ENCODE peak calls at places on chromosomes 1 and 21, in seven cellular contexts. T is fibroblast of lung, W is IMR-90, O is neuronal stem cell, P is OCI-LY7, A is mesenchymal stem cell, I is HCT116. Z is an unnamed sample.
A peak's percentile ranks its signal among the peaks of the same experiment; 100 is the strongest.

GRCh38 chr1:188463919-188464318 is 1635.2 kb downstream of the PLA2G4A start:
- DNase-seq in T (no peak), W (peak; percentile 23), O (no peak), P (no peak), A (no peak), I (no peak), Z (no peak)

GRCh38 chr1:16375521-16376359 is 8.7 kb downstream of the SZRD1 start:
- DNase-seq in T (peak; percentile 82), W (peak; percentile 78), O (no peak), P (no peak), A (peak; percentile 82), I (no peak), Z (no peak)

GRCh38 chr1:197577580-197577979 is 197.7 kb downstream of the DENND1B start:
- DNase-seq in T (peak; percentile 61), W (peak; percentile 70), O (no peak), P (no peak), A (no peak), I (no peak), Z (no peak)

GRCh38 chr1:89603651-89604413 is 29.1 kb upstream of the LRRC8C start:
- DNase-seq in T (peak; percentile 69), W (peak; percentile 62), O (no peak), P (no peak), A (no peak), I (no peak), Z (no peak)

GRCh38 chr1:96782861-96783260 is 61.3 kb downstream of the PTBP2 start:
- DNase-seq in T (peak; percentile 53), W (peak; percentile 52), O (no peak), P (no peak), A (no peak), I (no peak), Z (no peak)

GRCh38 chr1:17348593-17349234 is 23.3 kb upstream of the PADI6 start:
- DNase-seq in T (no peak), W (no peak), O (no peak), P (peak; percentile 9), A (no peak), I (no peak), Z (peak; percentile 34)

GRCh38 chr1:37755290-37755689 is 9.6 kb downstream of the EPHA10 start:
- DNase-seq in T (no peak), W (no peak), O (no peak), P (no peak), A (no peak), I (peak; percentile 6), Z (no peak)

GRCh38 chr1:156670791-156671190 is 6.4 kb downstream of the NES start:
- DNase-seq in T (no peak), W (no peak), O (no peak), P (no peak), A (no peak), I (no peak), Z (no peak)

GRCh38 chr1:3684031-3684430 is 31.7 kb downstream of the TP73 start:
- DNase-seq in T (peak; percentile 14), W (no peak), O (peak; percentile 51), P (no peak), A (peak; percentile 2), I (no peak), Z (no peak)

GRCh38 chr1:17527036-17527914 is 12.2 kb upstream of the ARHGEF10L start:
- DNase-seq in T (peak; percentile 46), W (peak; percentile 73), O (no peak), P (no peak), A (peak; percentile 43), I (no peak), Z (no peak)

GRCh38 chr1:222757673-222758268 is 20.8 kb downstream of the FAM177B start:
- DNase-seq in T (no peak), W (no peak), O (no peak), P (no peak), A (no peak), I (no peak), Z (no peak)

GRCh38 chr1:24714859-24715520 is 30.3 kb upstream of the CLIC4 start:
- DNase-seq in T (peak; percentile 93), W (peak; percentile 47), O (no peak), P (no peak), A (no peak), I (no peak), Z (no peak)

DNA sequence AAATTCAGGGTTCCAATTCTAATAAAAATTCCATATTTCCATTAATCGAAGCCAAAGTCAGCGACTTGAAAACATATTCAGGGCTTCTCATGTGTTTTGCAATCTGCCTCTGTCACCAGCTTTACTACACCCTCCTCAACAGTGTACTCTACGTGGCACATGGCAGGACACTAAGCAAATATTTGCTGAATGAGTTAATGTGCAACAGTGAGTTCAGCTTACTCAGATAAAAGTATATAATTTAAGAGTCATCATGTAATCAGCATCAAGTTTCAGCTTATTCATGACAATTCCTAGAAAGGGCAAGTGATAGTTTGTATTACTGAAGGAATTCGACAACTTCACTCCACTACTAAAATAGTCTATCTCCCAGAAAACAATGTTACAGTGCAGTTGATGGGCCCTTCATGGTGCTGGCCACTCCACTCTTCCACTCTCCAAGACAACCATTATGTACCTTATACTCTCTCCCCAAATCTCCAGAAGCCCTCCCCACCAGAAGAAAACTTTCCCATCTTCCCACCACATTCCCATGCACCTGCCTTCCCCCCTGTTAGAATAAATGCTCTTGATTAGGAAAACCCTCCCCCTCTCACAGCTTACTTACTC is 97.3 kb downstream of the TTLL7 start:
- DNase-seq in T (peak; percentile 88), W (peak; percentile 93), O (no peak), P (no peak), A (peak; percentile 77), I (no peak), Z (no peak)
- H3K4me2 ChIP-seq in T (no peak overlapping the region), W (no peak overlapping the region), O (no peak overlapping the region), P (no peak overlapping the region), A (no peak overlapping the region), I (no peak overlapping the region), Z (no peak overlapping the region)

DNA sequence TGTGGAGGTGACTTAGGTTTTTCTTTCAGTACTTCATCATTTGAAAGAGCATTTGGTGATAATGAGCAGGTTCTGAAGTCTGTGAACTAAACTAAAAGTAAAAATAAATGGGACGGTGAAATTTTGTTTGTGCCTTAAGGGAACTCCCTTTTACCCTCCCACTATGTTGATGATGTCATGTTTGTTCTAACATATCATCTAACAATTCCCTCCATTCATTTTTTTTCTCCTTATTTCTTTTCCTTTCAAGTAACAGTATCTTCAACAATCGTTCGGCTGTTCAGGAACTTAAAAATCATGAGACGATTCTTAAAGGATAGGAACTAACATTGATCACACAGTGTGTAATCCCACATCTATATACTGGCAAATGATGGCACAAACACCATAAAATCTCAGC is 30.0 kb upstream of the IRF2BP2 start:
- DNase-seq in T (no peak), W (no peak), O (no peak), P (no peak), A (no peak), I (no peak), Z (no peak)
- H3K4me2 ChIP-seq in T (no peak overlapping the region), W (no peak overlapping the region), O (no peak overlapping the region), P (no peak overlapping the region), A (no peak overlapping the region), I (peak overlapping the region; percentile 41), Z (no peak overlapping the region)

GRCh38 chr21:41169701-41170100 is 1.7 kb downstream of the BACE2 start:
- DNase-seq in T (peak; percentile 41), W (no peak), O (no peak), P (no peak), A (no peak), I (no peak), Z (no peak)

GRCh38 chr21:41169258-41169576 is 1.3 kb downstream of the BACE2 start:
- DNase-seq in T (no peak), W (no peak), O (no peak), P (no peak), A (no peak), I (no peak), Z (no peak)

GRCh38 chr21:41170442-41170841 is 2.5 kb downstream of the BACE2 start:
- DNase-seq in T (peak; percentile 40), W (peak; percentile 34), O (peak; percentile 23), P (peak; percentile 22), A (no peak), I (no peak), Z (no peak)

GRCh38 chr21:41168391-41169257 is 664 bp downstream of the BACE2 start:
- DNase-seq in T (peak; percentile 82), W (peak; percentile 68), O (peak; percentile 29), P (no peak), A (no peak), I (no peak), Z (no peak)

GRCh38 chr21:41171210-41171609 is 3.2 kb downstream of the BACE2 start:
- DNase-seq in T (peak; percentile 72), W (no peak), O (no peak), P (no peak), A (no peak), I (no peak), Z (no peak)
- H3K4me2 ChIP-seq in T (no peak overlapping the region), W (no peak overlapping the region), O (no peak overlapping the region), P (no peak overlapping the region), A (no peak overlapping the region), I (no peak overlapping the region), Z (no peak overlapping the region)

GRCh38 chr1:214473392-214473791 is 78.0 kb downstream of the PTPN14 start:
- DNase-seq in T (peak; percentile 70), W (peak; percentile 76), O (no peak), P (no peak), A (peak; percentile 89), I (no peak), Z (no peak)
- H3K4me2 ChIP-seq in T (no peak overlapping the region), W (no peak overlapping the region), O (no peak overlapping the region), P (no peak overlapping the region), A (no peak overlapping the region), I (no peak overlapping the region), Z (no peak overlapping the region)

GRCh38 chr1:27513521-27513920 is 23.6 kb upstream of the WASF2 start:
- DNase-seq in T (no peak), W (no peak), O (no peak), P (no peak), A (no peak), I (no peak), Z (no peak)
- H3K4me2 ChIP-seq in T (no peak overlapping the region), W (no peak overlapping the region), O (no peak overlapping the region), P (no peak overlapping the region), A (no peak overlapping the region), I (no peak overlapping the region), Z (no peak overlapping the region)

Z was measured in GM12878.